ENCODE peak calls at places on chromosomes 2 and 18, in four cellular contexts. One of them, this sample, is unnamed.

GRCh38 chr2:172339431-172340010 is 87.9 kb upstream of the ITGA6 start:
- DNase-seq in ovary: no peak
- DNase-seq in AG09319: no peak
- DNase-seq in esophagus muscularis mucosa: no peak
- DNase-seq in this sample: no peak

GRCh38 chr2:148965596-148966431 is 72.7 kb upstream of the LYPD6B start:
- DNase-seq in ovary: no peak
- DNase-seq in esophagus muscularis mucosa: no peak
- DNase-seq in AG09319: no peak
- DNase-seq in this sample: no peak

GRCh38 chr2:3595985-3596384 is 1.1 kb downstream of the COLEC11 start:
- DNase-seq in ovary: no peak
- DNase-seq in AG09319: no peak
- DNase-seq in esophagus muscularis mucosa: no peak
- DNase-seq in this sample: no peak

GRCh38 chr18:9766076-9766481 is 58.0 kb downstream of the RAB31 start:
- DNase-seq in AG09319: no peak
- DNase-seq in ovary: no peak
- DNase-seq in esophagus muscularis mucosa: peak; percentile 74
- DNase-seq in this sample: no peak

GRCh38 chr18:68779169-68779568 is 18.7 kb upstream of the CCDC102B start:
- DNase-seq in ovary: no peak
- DNase-seq in esophagus muscularis mucosa: no peak
- DNase-seq in AG09319: no peak
- DNase-seq in this sample: no peak

GRCh38 chr2:169765523-169765922 is 31.9 kb downstream of the KLHL23 start:
- DNase-seq in esophagus muscularis mucosa: no peak
- DNase-seq in ovary: no peak
- DNase-seq in AG09319: no peak
- DNase-seq in this sample: peak; percentile 41

GRCh38 chr2:59041139-59041538 is 800.0 kb upstream of the FANCL start:
- DNase-seq in AG09319: no peak
- DNase-seq in esophagus muscularis mucosa: no peak
- DNase-seq in ovary: no peak
- DNase-seq in this sample: no peak

GRCh38 chr2:146721486-146721885 is 1123.3 kb upstream of the ACVR2A start:
- DNase-seq in ovary: no peak
- DNase-seq in AG09319: no peak
- DNase-seq in esophagus muscularis mucosa: no peak
- DNase-seq in this sample: no peak

GRCh38 chr18:49843778-49844625 is 30.7 kb upstream of the ACAA2 start:
- DNase-seq in AG09319: no peak
- DNase-seq in esophagus muscularis mucosa: no peak
- DNase-seq in ovary: no peak
- DNase-seq in this sample: no peak

GRCh38 chr18:3458952-3459853 is 9.2 kb downstream of the TGIF1 start:
- DNase-seq in esophagus muscularis mucosa: no peak
- DNase-seq in AG09319: no peak
- DNase-seq in ovary: no peak
- DNase-seq in this sample: no peak

GRCh38 chr2:136008205-136008865 is 22.9 kb upstream of the DARS1 start:
- DNase-seq in esophagus muscularis mucosa: peak; percentile 93
- DNase-seq in ovary: no peak
- DNase-seq in AG09319: no peak
- DNase-seq in this sample: no peak

GRCh38 chr18:3256693-3257626 is 5.0 kb upstream of the MYL12B start:
- DNase-seq in esophagus muscularis mucosa: no peak
- DNase-seq in AG09319: no peak
- DNase-seq in ovary: no peak
- DNase-seq in this sample: no peak

GRCh38 chr2:168254158-168254935 is 7.0 kb upstream of the STK39 start:
- DNase-seq in esophagus muscularis mucosa: peak; percentile 4
- DNase-seq in AG09319: no peak
- DNase-seq in ovary: no peak
- DNase-seq in this sample: no peak

GRCh38 chr2:226661789-226662545 is 137.7 kb downstream of the IRS1 start:
- DNase-seq in ovary: peak; percentile 38
- DNase-seq in AG09319: no peak
- DNase-seq in esophagus muscularis mucosa: no peak
- DNase-seq in this sample: peak; percentile 75

GRCh38 chr2:182866461-182867369 is at the start of gene FRZB:
- DNase-seq in esophagus muscularis mucosa: no peak
- DNase-seq in ovary: peak; percentile 81
- DNase-seq in AG09319: peak; percentile 24
- DNase-seq in this sample: no peak

GRCh38 chr2:197931661-197932312 is 127.4 kb downstream of the PLCL1 start:
- DNase-seq in AG09319: no peak
- DNase-seq in esophagus muscularis mucosa: no peak
- DNase-seq in ovary: no peak
- DNase-seq in this sample: no peak

GRCh38 chr2:207239754-207240494 is 74.2 kb upstream of the KLF7 start:
- DNase-seq in ovary: no peak
- DNase-seq in AG09319: no peak
- DNase-seq in esophagus muscularis mucosa: no peak
- DNase-seq in this sample: no peak

GRCh38 chr2:113167115-113167932 is 6.4 kb upstream of the PSD4 start:
- DNase-seq in esophagus muscularis mucosa: no peak
- DNase-seq in ovary: no peak
- DNase-seq in AG09319: no peak
- DNase-seq in this sample: no peak

GRCh38 chr2:121479882-121480522 is 50.7 kb upstream of the RNU4ATAC start:
- DNase-seq in ovary: no peak
- DNase-seq in esophagus muscularis mucosa: no peak
- DNase-seq in AG09319: no peak
- DNase-seq in this sample: no peak

GRCh38 chr18:49002881-49003280 is 52.1 kb upstream of the SMAD7 start:
- DNase-seq in ovary: no peak
- DNase-seq in esophagus muscularis mucosa: no peak
- DNase-seq in AG09319: no peak
- DNase-seq in this sample: no peak

GRCh38 chr18:7766383-7766782 is 199.3 kb downstream of the PTPRM start:
- DNase-seq in ovary: no peak
- DNase-seq in AG09319: no peak
- DNase-seq in esophagus muscularis mucosa: no peak
- DNase-seq in this sample: no peak

GRCh38 chr2:15271941-15272340 is 289.2 kb downstream of the NBAS start:
- DNase-seq in esophagus muscularis mucosa: no peak
- DNase-seq in AG09319: no peak
- DNase-seq in ovary: no peak
- DNase-seq in this sample: no peak

GRCh38 chr2:58019209-58019608 is 27.4 kb upstream of the VRK2 start:
- DNase-seq in AG09319: no peak
- DNase-seq in ovary: no peak
- DNase-seq in esophagus muscularis mucosa: no peak
- DNase-seq in this sample: no peak

GRCh38 chr2:239211391-239212094 is 189.3 kb downstream of the HDAC4 start:
- DNase-seq in AG09319: no peak
- DNase-seq in ovary: no peak
- DNase-seq in esophagus muscularis mucosa: no peak
- DNase-seq in this sample: no peak

GRCh38 chr2:217077841-217078407 is 218.1 kb upstream of the TNP1 start:
- DNase-seq in ovary: no peak
- DNase-seq in esophagus muscularis mucosa: no peak
- DNase-seq in AG09319: no peak
- DNase-seq in this sample: no peak

GRCh38 chr2:48562281-48562680 is 32.3 kb downstream of the STON1 start:
- DNase-seq in esophagus muscularis mucosa: no peak
- DNase-seq in AG09319: no peak
- DNase-seq in ovary: no peak
- DNase-seq in this sample: no peak

GRCh38 chr2:48569433-48569832 is 39.5 kb downstream of the STON1 start:
- DNase-seq in ovary: no peak
- DNase-seq in AG09319: no peak
- DNase-seq in esophagus muscularis mucosa: no peak
- DNase-seq in this sample: no peak

GRCh38 chr2:48567671-48568070 is 37.7 kb downstream of the STON1 start:
- DNase-seq in AG09319: no peak
- DNase-seq in ovary: no peak
- DNase-seq in esophagus muscularis mucosa: no peak
- DNase-seq in this sample: no peak

GRCh38 chr2:48568551-48568950 is 38.6 kb downstream of the STON1 start:
- DNase-seq in esophagus muscularis mucosa: no peak
- DNase-seq in AG09319: no peak
- DNase-seq in ovary: peak; percentile 27
- DNase-seq in this sample: no peak

GRCh38 chr2:48566582-48566981 is 36.6 kb downstream of the STON1 start:
- DNase-seq in ovary: peak; percentile 33
- DNase-seq in esophagus muscularis mucosa: no peak
- DNase-seq in AG09319: no peak
- DNase-seq in this sample: peak; percentile 31
- TF ChIP-seq CTCF in ovary: peak; percentile 24
- TF ChIP-seq CTCF in esophagus muscularis mucosa: no peak
- TF ChIP-seq CTCF in AG09319: peak; percentile 63
- TF ChIP-seq CTCF in this sample: peak; percentile 45

GRCh38 chr2:180520206-180520605 is 460.2 kb upstream of the UBE2E3 start:
- DNase-seq in esophagus muscularis mucosa: no peak
- DNase-seq in AG09319: no peak
- DNase-seq in ovary: no peak
- DNase-seq in this sample: no peak
- TF ChIP-seq CTCF in esophagus muscularis mucosa: no peak
- TF ChIP-seq CTCF in AG09319: no peak
- TF ChIP-seq CTCF in ovary: no peak
- TF ChIP-seq CTCF in this sample: no peak

DNA sequence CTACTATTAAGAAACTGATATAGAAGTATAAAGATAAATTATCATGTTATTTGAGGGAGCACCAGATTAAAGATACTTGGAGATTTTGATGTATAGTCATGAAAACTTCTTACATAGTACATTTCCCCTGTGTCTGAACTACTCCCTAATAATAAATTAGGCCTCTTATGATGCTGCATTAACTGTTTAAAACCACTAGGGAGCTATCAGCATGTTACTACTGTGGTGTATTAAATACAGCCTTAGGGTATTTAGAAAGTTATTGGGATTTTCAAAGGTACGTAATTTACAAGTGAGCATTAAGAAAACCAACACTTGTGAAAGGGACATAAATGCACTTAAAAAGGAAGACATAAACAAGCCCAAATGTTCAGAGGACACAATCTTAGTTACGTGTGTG is 714.0 kb downstream of the EPHA4 start:
- DNase-seq in ovary: no peak
- DNase-seq in AG09319: no peak
- DNase-seq in esophagus muscularis mucosa: no peak
- DNase-seq in this sample: no peak
- TF ChIP-seq CTCF in ovary: no peak
- TF ChIP-seq CTCF in AG09319: no peak
- TF ChIP-seq CTCF in esophagus muscularis mucosa: no peak
- TF ChIP-seq CTCF in this sample: no peak

GRCh38 chr2:138722316-138722715 is 57.9 kb downstream of the NXPH2 start:
- DNase-seq in AG09319: no peak
- DNase-seq in ovary: no peak
- DNase-seq in esophagus muscularis mucosa: peak; percentile 68
- DNase-seq in this sample: no peak
- TF ChIP-seq CTCF in AG09319: no peak
- TF ChIP-seq CTCF in ovary: no peak
- TF ChIP-seq CTCF in esophagus muscularis mucosa: no peak
- TF ChIP-seq CTCF in this sample: no peak

DNA sequence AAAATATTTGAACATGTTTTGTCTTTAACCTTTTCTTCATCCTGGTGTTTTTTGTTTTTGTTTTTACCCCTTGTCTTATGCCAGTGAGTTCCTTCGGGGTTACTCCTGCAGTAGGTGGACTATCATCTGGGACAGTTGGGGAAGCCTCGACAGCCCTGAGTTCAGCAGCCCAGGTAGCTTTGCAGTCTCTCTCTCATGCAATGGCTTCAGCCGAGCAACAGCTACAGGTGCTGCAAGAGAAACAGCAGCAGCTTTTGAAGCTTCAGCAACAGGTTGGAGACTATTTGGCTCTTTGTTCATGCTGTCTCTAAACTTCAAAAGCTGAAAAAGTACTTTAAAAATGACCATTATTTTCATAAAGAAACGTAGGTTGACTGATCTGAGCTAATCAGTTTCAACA is 106.3 kb downstream of the BIRC6 start:
- DNase-seq in esophagus muscularis mucosa: no peak
- DNase-seq in ovary: no peak
- DNase-seq in AG09319: no peak
- DNase-seq in this sample: no peak
- TF ChIP-seq CTCF in esophagus muscularis mucosa: no peak
- TF ChIP-seq CTCF in ovary: no peak
- TF ChIP-seq CTCF in AG09319: no peak
- TF ChIP-seq CTCF in this sample: no peak

GRCh38 chr2:109318150-109318948 is 189.3 kb downstream of the SH3RF3 start:
- DNase-seq in esophagus muscularis mucosa: peak; percentile 97
- DNase-seq in ovary: peak; percentile 82
- DNase-seq in AG09319: peak; percentile 78
- DNase-seq in this sample: peak; percentile 69
- TF ChIP-seq CTCF in esophagus muscularis mucosa: no peak
- TF ChIP-seq CTCF in ovary: peak; percentile 44
- TF ChIP-seq CTCF in AG09319: peak; percentile 31
- TF ChIP-seq CTCF in this sample: no peak

GRCh38 chr2:85887566-85888019 is 1.2 kb downstream of the ST3GAL5 start:
- DNase-seq in AG09319: no peak
- DNase-seq in ovary: peak; percentile 57
- DNase-seq in esophagus muscularis mucosa: no peak
- DNase-seq in this sample: no peak
- TF ChIP-seq CTCF in AG09319: peak; percentile 44
- TF ChIP-seq CTCF in ovary: no peak
- TF ChIP-seq CTCF in esophagus muscularis mucosa: peak; percentile 34
- TF ChIP-seq CTCF in this sample: no peak

This sample was measured in HFF-Myc.